ENCODE peak calls at places on chromosomes 12 and 14, in eight cellular contexts. N is AG04450, D is heart left ventricle, V is uterus, L is cardiac muscle cell, K is AG09309, J is tibial nerve, B is GM12865. U is an unnamed sample.

GRCh38 chr12:57089259-57090245 is 638 bp downstream of the NAB2 start:
- DNase-seq in N (no peak), D (peak; percentile 89), V (peak; percentile 84), L (peak; percentile 67), K (no peak), J (peak; percentile 62), B (peak; percentile 54), U (no peak)

GRCh38 chr12:32032205-32032810 is 73.1 kb downstream of the RESF1 start:
- DNase-seq in N (no peak), D (no peak), V (no peak), L (peak; percentile 20), K (peak; percentile 8), J (no peak), B (no peak), U (no peak)

GRCh38 chr14:58626441-58626840 is 11.3 kb upstream of the DACT1 start:
- DNase-seq in N (no peak), D (no peak), V (no peak), L (no peak), K (peak; percentile 46), J (no peak), B (no peak), U (no peak)

GRCh38 chr12:6083606-6084005 is 40.9 kb downstream of the VWF start:
- DNase-seq in N (no peak), D (no peak), V (no peak), L (no peak), K (no peak), J (no peak), B (no peak), U (no peak)

GRCh38 chr12:53696285-53696654 is 20.4 kb upstream of the ATP5MC2 start:
- DNase-seq in N (peak; percentile 41), D (peak; percentile 66), V (peak; percentile 57), L (peak; percentile 83), K (no peak), J (no peak), B (peak; percentile 61), U (no peak)

GRCh38 chr12:45299132-45299692 is 83.3 kb downstream of the ANO6 start:
- DNase-seq in N (no peak), D (no peak), V (no peak), L (no peak), K (peak; percentile 53), J (no peak), B (no peak), U (peak; percentile 63)

GRCh38 chr14:71541973-71542730 is 390.1 kb upstream of the RGS6 start:
- DNase-seq in N (no peak), D (no peak), V (no peak), L (no peak), K (no peak), J (no peak), B (no peak), U (no peak)

GRCh38 chr12:64753427-64753826 is 5.8 kb downstream of the GNS start:
- DNase-seq in N (no peak), D (no peak), V (no peak), L (no peak), K (no peak), J (no peak), B (no peak), U (no peak)

GRCh38 chr14:90398315-90398811 is 1.5 kb downstream of the CALM1 start:
- DNase-seq in N (no peak), D (peak; percentile 57), V (peak; percentile 47), L (peak; percentile 47), K (no peak), J (no peak), B (peak; percentile 62), U (no peak)

GRCh38 chr12:94192506-94192905 is 44.1 kb downstream of the PLXNC1 start:
- DNase-seq in N (no peak), D (no peak), V (no peak), L (no peak), K (no peak), J (no peak), B (no peak), U (no peak)

GRCh38 chr12:115096673-115097349 is 412.8 kb upstream of the TBX3 start:
- DNase-seq in N (peak; percentile 24), D (peak; percentile 55), V (peak; percentile 39), L (no peak), K (peak; percentile 20), J (no peak), B (no peak), U (no peak)

GRCh38 chr12:43349863-43350262 is 202.1 kb downstream of the ADAMTS20 start:
- DNase-seq in N (no peak), D (no peak), V (no peak), L (no peak), K (no peak), J (no peak), B (no peak), U (no peak)

GRCh38 chr14:94481468-94482131 is 5.6 kb upstream of the SERPINA9 start:
- DNase-seq in N (no peak), D (no peak), V (no peak), L (no peak), K (no peak), J (no peak), B (peak; percentile 57), U (peak; percentile 29)

GRCh38 chr12:538731-539539 is 79.2 kb downstream of the B4GALNT3 start:
- DNase-seq in N (no peak), D (peak; percentile 79), V (no peak), L (no peak), K (no peak), J (no peak), B (no peak), U (no peak)

GRCh38 chr14:99729991-99730875 is 46.1 kb downstream of the CYP46A1 start:
- DNase-seq in N (no peak), D (peak; percentile 70), V (peak; percentile 57), L (peak; percentile 87), K (no peak), J (peak; percentile 60), B (peak; percentile 47), U (no peak)

GRCh38 chr14:81301813-81302212 is 81.1 kb upstream of the GTF2A1 start:
- DNase-seq in N (no peak), D (no peak), V (no peak), L (no peak), K (no peak), J (no peak), B (no peak), U (no peak)

GRCh38 chr12:31859232-31859977 is 99.8 kb upstream of the RESF1 start:
- DNase-seq in N (no peak), D (no peak), V (no peak), L (no peak), K (no peak), J (no peak), B (peak; percentile 76), U (no peak)

GRCh38 chr12:108856428-108857157 is 790 bp downstream of the SSH1 start:
- DNase-seq in N (no peak), D (peak; percentile 93), V (peak; percentile 65), L (peak; percentile 55), K (peak; percentile 79), J (peak; percentile 54), B (peak; percentile 59), U (no peak)

DNA sequence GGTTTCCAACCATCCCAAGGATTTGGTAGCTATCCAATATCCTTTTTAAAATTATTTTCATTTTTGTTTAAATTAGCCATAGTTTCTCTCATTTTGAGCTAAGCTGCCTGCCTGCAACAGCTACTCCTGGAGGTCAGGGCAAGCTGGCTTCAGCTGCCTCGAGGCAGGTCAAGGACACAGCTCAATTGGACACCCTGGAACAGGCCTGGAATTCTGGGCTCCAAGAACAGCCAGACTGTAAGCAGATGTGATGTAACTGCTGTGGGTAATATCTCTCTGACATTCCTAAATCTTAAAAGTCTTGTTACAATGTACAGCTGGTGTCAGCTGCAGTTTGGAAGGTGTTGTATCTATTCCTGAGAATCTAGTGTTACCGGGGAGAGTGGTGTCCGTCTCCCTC is 119.8 kb downstream of the KCNK10 start:
- DNase-seq in N (no peak), D (peak; percentile 28), V (no peak), L (no peak), K (no peak), J (no peak), B (no peak), U (no peak)
- H3K4me3 ChIP-seq in N (no peak overlapping the region), D (no peak overlapping the region), V (no peak overlapping the region), L (no peak overlapping the region), K (no peak overlapping the region), J (no peak overlapping the region), B (no peak overlapping the region), U (no peak overlapping the region)

DNA sequence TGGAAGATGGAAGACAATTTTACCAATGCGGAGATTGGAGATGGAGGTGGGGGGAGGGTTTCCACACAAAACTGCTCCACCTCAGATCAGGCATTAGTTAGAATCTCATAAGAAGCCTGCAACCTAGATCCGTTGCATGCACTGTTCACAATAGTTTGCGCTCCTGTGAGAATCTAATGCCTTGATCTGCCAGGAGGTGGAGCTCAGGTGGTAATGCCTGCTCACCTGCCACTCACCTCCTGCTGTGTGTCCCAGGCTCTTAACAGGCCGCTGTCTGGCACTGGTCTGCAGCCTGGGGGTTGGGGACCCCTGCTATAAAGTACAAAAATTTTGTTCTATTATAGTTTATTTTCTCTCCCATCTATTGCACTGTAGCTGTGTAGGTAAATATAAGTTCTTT is 84.9 kb upstream of the FOXG1 start:
- DNase-seq in N (no peak), D (no peak), V (no peak), L (no peak), K (no peak), J (no peak), B (no peak), U (no peak)
- TF ChIP-seq CTCF in N (no peak), D (no peak), V (no peak), L (no peak), K (no peak), J (no peak), B (no peak), U (no peak)

DNA sequence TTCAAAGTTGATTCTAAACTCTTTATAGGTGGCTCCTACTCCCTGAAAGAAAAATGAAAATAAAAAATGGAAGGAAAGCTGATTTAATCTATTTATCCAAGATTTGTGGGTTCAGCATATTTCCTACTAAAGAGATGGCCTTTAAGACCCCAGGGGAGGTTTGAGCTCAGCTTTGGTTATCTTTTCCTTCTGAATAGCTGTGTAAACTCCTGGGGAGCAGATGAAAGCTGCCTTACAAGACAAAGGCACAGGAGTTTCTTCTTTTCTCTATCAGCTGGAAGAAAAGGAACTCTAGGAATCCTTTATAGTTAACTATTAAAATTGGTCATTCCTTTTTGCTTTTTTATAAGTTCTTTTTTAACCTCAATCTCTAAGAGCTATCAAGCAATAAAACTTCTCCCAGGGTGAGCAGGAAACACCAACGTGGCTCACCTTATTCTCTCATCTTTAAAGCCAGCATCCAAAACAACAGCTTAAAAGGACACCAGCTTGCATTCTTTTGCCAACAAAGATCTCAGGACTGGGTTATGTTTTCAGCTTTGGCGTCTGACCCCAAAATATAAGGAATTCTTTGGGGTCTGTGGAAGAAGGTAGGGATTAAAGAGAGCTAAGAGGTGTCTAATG is 371.7 kb upstream of the KITLG start:
- DNase-seq in N (no peak), D (no peak), V (no peak), L (no peak), K (no peak), J (no peak), B (no peak), U (no peak)
- H3K4me3 ChIP-seq in N (no peak overlapping the region), D (no peak overlapping the region), V (no peak overlapping the region), L (no peak overlapping the region), K (no peak overlapping the region), J (no peak overlapping the region), B (no peak overlapping the region), U (no peak overlapping the region)

DNA sequence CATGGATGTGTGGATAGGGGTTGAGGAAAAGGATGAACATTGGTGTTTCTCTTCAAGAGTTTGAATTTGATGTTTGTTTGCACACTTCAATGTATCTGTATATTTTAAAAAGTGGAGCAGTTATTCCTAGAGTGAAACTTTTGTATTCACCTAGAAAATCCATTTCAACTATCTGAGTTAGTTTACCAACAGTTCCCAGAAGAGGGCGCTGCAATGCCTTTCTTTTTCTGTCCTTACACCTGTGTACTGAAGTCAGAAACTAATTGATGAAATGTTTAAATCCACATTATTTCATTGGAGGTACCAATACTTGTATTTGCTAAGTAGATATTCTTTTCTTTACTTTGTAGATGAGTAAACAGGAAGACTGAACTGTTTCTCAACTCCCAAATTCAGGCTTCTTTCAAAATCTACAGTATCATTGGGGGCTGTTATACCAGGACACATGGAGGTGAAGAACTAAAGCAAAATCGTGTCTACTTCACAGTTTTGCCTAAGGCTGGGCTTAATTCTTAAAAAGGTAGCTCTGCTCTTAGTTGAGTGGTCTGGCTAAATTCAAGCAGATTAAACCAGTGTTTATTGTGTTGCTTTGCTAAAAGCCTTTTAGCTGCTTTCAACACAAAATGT is 26.6 kb upstream of the KLRB1 start:
- DNase-seq in N (no peak), D (no peak), V (peak; percentile 56), L (peak; percentile 64), K (peak; percentile 16), J (no peak), B (peak; percentile 79), U (no peak)
- TF ChIP-seq CTCF in N (peak; percentile 78), D (peak; percentile 78), V (peak; percentile 60), L (peak; percentile 71), K (peak; percentile 70), J (peak; percentile 43), B (peak; percentile 62), U (peak; percentile 57)

U was measured in AG04449.